ENCODE peak calls at places on chromosomes 12 and 14, in ten cellular contexts. K, Y, A, C, F, W, J, I, L and R are unnamed samples.
A peak's percentile ranks its signal among the peaks of the same experiment; 100 is the strongest.

GRCh38 chr14:100533647-100534485 is 53.4 kb downstream of the BEGAIN start:
- DNase-seq in W (no peak), A (peak; percentile 9), F (no peak), L (no peak), Y (peak; percentile 14), K (no peak), C (no peak), I (no peak), J (peak; percentile 16), R (no peak)

GRCh38 chr12:913919-914718 is 35.4 kb downstream of the RAD52 start:
- DNase-seq in J (peak; percentile 44), K (no peak), C (peak; percentile 70), L (peak; percentile 91), Y (no peak), W (no peak), F (no peak), I (no peak), A (no peak), R (peak; percentile 96)

GRCh38 chr14:99242238-99242637 is 29.8 kb downstream of the BCL11B start:
- DNase-seq in J (no peak), K (no peak), C (no peak), A (no peak), Y (no peak), F (no peak), L (no peak), W (no peak), I (no peak), R (no peak)

GRCh38 chr12:14399871-14400270 is 34.4 kb downstream of the ATF7IP start:
- DNase-seq in C (peak; percentile 69), L (peak; percentile 63), I (peak; percentile 33), Y (no peak), A (no peak), J (peak; percentile 45), F (no peak), K (no peak), W (no peak), R (peak; percentile 45)

GRCh38 chr12:13425766-13426165 is 229.2 kb downstream of the EMP1 start:
- DNase-seq in I (no peak), K (no peak), F (no peak), J (peak; percentile 31), C (peak; percentile 86), Y (no peak), W (no peak), L (peak; percentile 64), A (no peak), R (peak; percentile 94)

GRCh38 chr14:51337520-51337919 is 97.5 kb downstream of the TMX1 start:
- DNase-seq in W (no peak), I (no peak), F (no peak), Y (no peak), K (no peak), J (no peak), L (no peak), C (no peak), A (no peak), R (no peak)

GRCh38 chr14:28762290-28762948 is 4.2 kb upstream of the FOXG1 start:
- DNase-seq in L (no peak), K (no peak), F (no peak), C (no peak), W (no peak), A (no peak), Y (no peak), J (no peak), I (no peak), R (no peak)

GRCh38 chr12:90245396-90245795 is 536.8 kb upstream of the ATP2B1 start:
- DNase-seq in I (no peak), W (no peak), F (no peak), C (no peak), L (no peak), J (no peak), K (no peak), Y (no peak), A (no peak), R (no peak)

GRCh38 chr12:31687101-31687527 is 27.6 kb downstream of the ETFBKMT start:
- DNase-seq in W (no peak), L (no peak), I (no peak), Y (no peak), A (no peak), C (no peak), F (no peak), J (no peak), K (no peak), R (no peak)

GRCh38 chr14:84622357-84622756 is 907.6 kb upstream of the FLRT2 start:
- DNase-seq in A (no peak), Y (no peak), J (no peak), F (no peak), I (no peak), K (no peak), W (no peak), L (no peak), C (peak; percentile 16), R (peak; percentile 28)

GRCh38 chr12:74317078-74317581 is 220.5 kb upstream of the ATXN7L3B start:
- DNase-seq in W (no peak), Y (no peak), C (no peak), L (no peak), F (no peak), I (peak; percentile 83), K (no peak), J (peak; percentile 80), A (no peak), R (peak; percentile 57)

GRCh38 chr12:106248177-106248848 is 493 bp upstream of the CKAP4 start:
- DNase-seq in F (no peak), I (no peak), L (peak; percentile 81), J (peak; percentile 72), Y (peak; percentile 26), C (peak; percentile 77), A (peak; percentile 63), K (peak; percentile 9), W (peak; percentile 42), R (peak; percentile 63)

GRCh38 chr12:121003650-121004049 is 12.6 kb downstream of the C12orf43 start:
- DNase-seq in Y (no peak), I (no peak), C (no peak), L (no peak), K (no peak), A (no peak), W (no peak), F (no peak), J (no peak), R (no peak)

GRCh38 chr12:8156845-8157244 is at the start of gene ZNF705A:
- DNase-seq in J (peak; percentile 54), I (no peak), Y (no peak), F (no peak), K (no peak), C (peak; percentile 61), A (no peak), L (peak; percentile 87), W (no peak), R (peak; percentile 83)

GRCh38 chr12:34606749-34607519 is 584.6 kb downstream of the ALG10 start:
- DNase-seq in A (no peak), C (no peak), J (no peak), K (no peak), I (no peak), Y (peak; percentile 5), W (no peak), F (no peak), L (no peak), R (no peak)

GRCh38 chr12:4289334-4289878 is 15.8 kb downstream of the CCND2 start:
- DNase-seq in K (no peak), Y (no peak), C (no peak), L (no peak), W (no peak), F (no peak), J (no peak), I (no peak), A (no peak), R (no peak)